ENCODE peak calls at places on chromosomes 4 and X, in ten cellular contexts. I is cardiac muscle cell; X is body of pancreas; M is pancreas; D is uterus; W is CD8-positive, alpha-beta memory T cell; A is IMR-90; F is astrocyte; H is adrenal gland; G is lung. K is an unnamed sample.
A peak's percentile ranks its signal among the peaks of the same experiment; 100 is the strongest.

GRCh38 chr4:153809307-153809706 is 20.4 kb upstream of the SFRP2 start:
- DNase-seq in F (no peak), D (no peak), X (no peak), H (no peak), W (peak; percentile 68), M (no peak), I (no peak), G (no peak), A (no peak), K (no peak)

GRCh38 chr4:19575959-19576358 is 675.7 kb upstream of the SLIT2 start:
- DNase-seq in M (no peak), H (no peak), F (no peak), W (no peak), G (no peak), X (no peak), D (no peak), I (peak; percentile 61), A (no peak), K (no peak)

GRCh38 chrX:18997916-18998315 is 14.0 kb upstream of the PHKA2 start:
- DNase-seq in G (no peak), H (no peak), I (peak; percentile 4), X (no peak), F (no peak), D (no peak), A (no peak), M (no peak), W (no peak), K (no peak)

GRCh38 chr4:13218316-13218958 is 265.7 kb downstream of the RAB28 start:
- DNase-seq in D (peak; percentile 19), F (peak; percentile 50), I (peak; percentile 10), X (peak; percentile 7), H (no peak), W (no peak), G (no peak), A (no peak), M (no peak), K (no peak)

GRCh38 chr4:152138451-152138850 is 377.6 kb upstream of the GATB start:
- DNase-seq in W (peak; percentile 34), D (no peak), A (no peak), M (no peak), F (no peak), I (no peak), H (no peak), X (no peak), G (no peak), K (no peak)

GRCh38 chrX:108122748-108123147 is 31.2 kb downstream of the ATG4A start:
- DNase-seq in G (no peak), X (no peak), F (peak; percentile 72), A (peak; percentile 17), H (no peak), M (no peak), I (peak; percentile 20), D (no peak), W (no peak), K (no peak)

GRCh38 chr4:132982151-132982550 is 166.9 kb upstream of the PCDH10 start:
- DNase-seq in W (no peak), D (no peak), A (no peak), X (no peak), I (peak; percentile 25), G (no peak), H (no peak), F (peak; percentile 57), M (no peak), K (no peak)

GRCh38 chrX:123263246-123263757 is 79.2 kb downstream of the GRIA3 start:
- DNase-seq in M (no peak), A (no peak), G (no peak), H (no peak), I (no peak), D (no peak), X (no peak), W (no peak), F (no peak), K (no peak)

GRCh38 chr4:140818433-140818832 is 62.2 kb upstream of the TBC1D9 start:
- DNase-seq in M (no peak), W (no peak), I (no peak), H (no peak), X (no peak), G (no peak), D (no peak), A (no peak), F (no peak), K (no peak)

GRCh38 chr4:140813804-140814203 is 57.6 kb upstream of the TBC1D9 start:
- DNase-seq in G (no peak), W (no peak), X (no peak), M (no peak), D (no peak), F (no peak), A (no peak), H (no peak), I (no peak), K (no peak)

GRCh38 chr4:140816806-140817205 is 60.6 kb upstream of the TBC1D9 start:
- DNase-seq in D (no peak), H (no peak), I (no peak), G (no peak), F (no peak), X (no peak), W (no peak), A (no peak), M (no peak), K (no peak)

DNA sequence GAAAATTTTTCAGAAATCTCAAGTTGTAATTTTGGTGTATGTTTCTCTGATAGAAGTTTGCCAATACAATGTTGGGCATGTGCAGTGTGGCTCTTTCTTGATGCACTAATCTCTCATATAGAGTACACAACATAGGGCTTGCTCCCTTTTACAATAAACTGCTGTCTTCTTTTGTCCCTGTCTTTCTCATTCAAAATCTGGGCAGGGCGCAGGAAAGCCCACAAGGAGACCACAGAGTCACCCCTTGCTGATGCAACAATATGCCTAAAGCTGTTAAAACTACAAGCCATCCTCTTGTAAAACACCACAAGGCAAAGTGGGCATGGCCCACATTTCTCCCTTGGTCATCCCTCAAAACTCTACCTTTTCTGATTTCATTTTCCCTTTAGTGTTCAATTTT is 63.4 kb upstream of the TBC1D9 start:
- DNase-seq in I (no peak), M (no peak), X (no peak), G (no peak), A (no peak), H (no peak), W (no peak), D (no peak), F (no peak), K (no peak)
- H3K27ac ChIP-seq in I (no peak overlapping the region), M (no peak overlapping the region), X (no peak overlapping the region), G (no peak overlapping the region), A (no peak overlapping the region), H (no peak overlapping the region), W (no peak overlapping the region), D (no peak overlapping the region), F (no peak overlapping the region), K (no peak overlapping the region)

GRCh38 chrX:10548681-10549080 is 71.7 kb downstream of the MID1 start:
- DNase-seq in G (no peak), I (no peak), F (no peak), M (no peak), D (no peak), X (no peak), A (no peak), W (no peak), H (no peak), K (no peak)

GRCh38 chrX:10542549-10542948 is 77.8 kb downstream of the MID1 start:
- DNase-seq in D (no peak), H (no peak), W (no peak), G (no peak), I (no peak), X (no peak), F (no peak), M (no peak), A (no peak), K (no peak)

GRCh38 chrX:10549280-10549679 is 71.1 kb downstream of the MID1 start:
- DNase-seq in W (no peak), X (no peak), D (no peak), H (no peak), M (no peak), G (no peak), I (peak; percentile 19), F (no peak), A (no peak), K (no peak)

DNA sequence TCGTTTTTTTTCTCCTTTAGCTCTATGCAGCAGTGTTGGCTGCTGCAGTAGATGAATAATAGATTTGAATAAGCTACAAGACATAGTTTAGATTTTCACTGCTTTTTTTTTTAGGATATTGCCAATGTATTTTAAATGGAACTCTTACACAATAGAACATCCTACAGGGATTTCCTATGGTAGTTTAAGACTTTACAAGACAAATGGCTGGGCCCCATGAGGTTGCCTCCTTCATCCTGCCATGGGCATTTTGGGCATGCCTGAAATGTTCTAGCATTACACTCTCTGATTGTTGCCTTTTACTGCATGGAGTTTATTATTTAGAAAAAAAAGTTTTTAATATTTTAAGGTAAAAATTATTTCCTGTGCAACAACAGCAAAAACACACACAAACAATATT is 74.5 kb downstream of the MID1 start:
- DNase-seq in F (no peak), X (no peak), D (no peak), I (no peak), M (no peak), G (no peak), A (no peak), W (no peak), H (no peak), K (no peak)
- H3K4me1 ChIP-seq in F (peaks cover 3% of the 10 kb centered on the region), X (no peaks in the 10 kb centered on the region), D (no peaks in the 10 kb centered on the region), I (no peaks in the 10 kb centered on the region), M (no peaks in the 10 kb centered on the region), G (no peaks in the 10 kb centered on the region), A (no peaks in the 10 kb centered on the region), W (no peaks in the 10 kb centered on the region), H (no peaks in the 10 kb centered on the region), K (no peaks in the 10 kb centered on the region)

DNA sequence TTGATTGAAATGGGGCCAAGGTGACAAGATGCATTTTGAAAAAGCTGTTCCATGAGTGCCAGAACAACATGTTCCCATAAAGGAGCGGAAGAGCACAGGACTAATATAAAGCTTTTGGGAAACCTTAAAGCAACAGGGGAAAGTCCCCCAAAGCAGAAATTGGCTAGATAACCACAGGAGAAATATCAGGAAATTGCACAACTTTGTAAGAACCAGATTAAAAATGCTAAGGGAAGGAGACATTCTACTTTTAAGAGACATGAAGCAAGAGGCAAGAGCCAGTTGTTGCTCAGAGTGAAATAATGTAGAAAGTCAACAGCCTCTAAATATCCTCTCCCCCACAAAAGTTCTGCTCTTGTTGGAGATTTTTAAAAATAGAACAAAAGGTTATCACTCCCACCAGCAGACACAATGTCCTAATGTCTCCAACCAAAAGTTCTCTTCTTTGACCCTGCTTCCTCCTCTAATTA is 85.2 kb upstream of the LNX1 start:
- DNase-seq in D (peak; percentile 53), A (peak; percentile 74), W (no peak), M (no peak), I (peak; percentile 96), G (no peak), H (no peak), X (peak; percentile 42), F (peak; percentile 22), K (no peak)
- H3K27ac ChIP-seq in D (peak overlapping the region; percentile 72), A (no peak overlapping the region), W (no peak overlapping the region), M (no peak overlapping the region), I (no peak overlapping the region), G (peak overlapping the region; percentile 12), H (peak overlapping the region; percentile 22), X (no peak overlapping the region), F (no peak overlapping the region), K (no peak overlapping the region)

GRCh38 chrX:10087391-10087790 is 69.4 kb upstream of the CLCN4 start:
- DNase-seq in X (no peak), I (no peak), A (no peak), M (no peak), D (no peak), H (no peak), G (no peak), F (no peak), W (no peak), K (no peak)

GRCh38 chrX:10089378-10089795 is 67.4 kb upstream of the CLCN4 start:
- DNase-seq in D (no peak), I (peak; percentile 37), A (peak; percentile 36), F (peak; percentile 49), X (peak; percentile 42), H (no peak), G (no peak), M (no peak), W (no peak), K (no peak)

GRCh38 chrX:10086683-10087082 is 70.1 kb upstream of the CLCN4 start:
- DNase-seq in W (no peak), G (no peak), F (no peak), X (no peak), I (no peak), M (no peak), H (no peak), D (no peak), A (no peak), K (peak; percentile 27)

GRCh38 chrX:10083809-10084208 is 73.0 kb upstream of the CLCN4 start:
- DNase-seq in A (no peak), X (no peak), M (no peak), D (no peak), I (no peak), W (no peak), H (no peak), F (no peak), G (no peak), K (no peak)

DNA sequence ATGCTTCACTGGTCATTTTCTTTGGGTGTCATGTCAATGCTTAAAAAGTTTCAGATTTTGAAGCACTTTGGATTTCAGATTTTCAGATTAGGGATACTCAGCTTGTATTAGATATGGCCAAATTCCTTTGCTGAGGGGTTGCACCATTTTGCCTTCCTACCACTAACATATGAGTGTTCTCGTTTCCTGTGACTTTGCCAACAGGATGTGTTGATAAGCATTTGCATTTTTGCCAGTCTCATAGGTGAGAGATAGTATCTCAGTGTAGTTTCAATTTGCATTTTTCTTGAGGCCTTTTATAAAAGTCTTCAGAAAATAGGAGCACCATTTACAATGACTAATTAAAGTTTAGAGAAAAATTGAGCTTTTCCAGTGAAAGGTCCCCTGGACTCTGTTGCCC is 71.6 kb upstream of the CLCN4 start:
- DNase-seq in M (no peak), D (no peak), A (no peak), W (no peak), H (no peak), G (no peak), I (no peak), F (no peak), X (no peak), K (no peak)
- H3K4me1 ChIP-seq in M (no peaks in the 10 kb centered on the region), D (no peaks in the 10 kb centered on the region), A (peaks cover 11% of the 10 kb centered on the region), W (peaks cover 35% of the 10 kb centered on the region), H (peaks cover 13% of the 10 kb centered on the region), G (peaks cover 16% of the 10 kb centered on the region), I (peaks cover 3% of the 10 kb centered on the region), F (peaks cover 3% of the 10 kb centered on the region), X (peaks cover 28% of the 10 kb centered on the region), K (peaks cover 58% of the 10 kb centered on the region)